ENCODE peak calls at places on chromosome 10, in ten cellular contexts. One of them, this sample, is unnamed. For H3K4me1, the result is how much of the 10 kb centered on the place peaks cover.

GRCh38 chr10:99993994-99994689 is 15.6 kb downstream of the DNMBP start:
- DNase-seq in pancreas: no peak
- DNase-seq in colonic mucosa: peak
- DNase-seq in Panc1: no peak
- DNase-seq in psoas muscle: peak
- DNase-seq in SK-N-SH: no peak
- DNase-seq in adrenal gland: peak
- DNase-seq in CD8-positive, alpha-beta T cell: peak
- DNase-seq in cardiac muscle cell: peak
- DNase-seq in heart right ventricle: peak
- DNase-seq in this sample: peak

GRCh38 chr10:71750124-71750841 is 23.0 kb downstream of the VSIR start:
- DNase-seq in pancreas: no peak
- DNase-seq in colonic mucosa: no peak
- DNase-seq in Panc1: no peak
- DNase-seq in psoas muscle: no peak
- DNase-seq in SK-N-SH: no peak
- DNase-seq in adrenal gland: no peak
- DNase-seq in CD8-positive, alpha-beta T cell: no peak
- DNase-seq in cardiac muscle cell: no peak
- DNase-seq in heart right ventricle: no peak
- DNase-seq in this sample: no peak

GRCh38 chr10:68135922-68136718 is 26.8 kb downstream of the MYPN start:
- DNase-seq in pancreas: no peak
- DNase-seq in colonic mucosa: peak
- DNase-seq in Panc1: peak
- DNase-seq in psoas muscle: no peak
- DNase-seq in SK-N-SH: no peak
- DNase-seq in adrenal gland: peak
- DNase-seq in CD8-positive, alpha-beta T cell: no peak
- DNase-seq in cardiac muscle cell: peak
- DNase-seq in heart right ventricle: peak
- DNase-seq in this sample: no peak

GRCh38 chr10:10847313-10847712 is 170.4 kb upstream of the CELF2 start:
- DNase-seq in pancreas: no peak
- DNase-seq in colonic mucosa: no peak
- DNase-seq in Panc1: no peak
- DNase-seq in psoas muscle: no peak
- DNase-seq in SK-N-SH: no peak
- DNase-seq in adrenal gland: no peak
- DNase-seq in CD8-positive, alpha-beta T cell: no peak
- DNase-seq in cardiac muscle cell: no peak
- DNase-seq in heart right ventricle: no peak
- DNase-seq in this sample: no peak

GRCh38 chr10:3503299-3503698 is 281.7 kb downstream of the KLF6 start:
- DNase-seq in pancreas: no peak
- DNase-seq in colonic mucosa: no peak
- DNase-seq in Panc1: no peak
- DNase-seq in psoas muscle: no peak
- DNase-seq in SK-N-SH: no peak
- DNase-seq in adrenal gland: no peak
- DNase-seq in CD8-positive, alpha-beta T cell: no peak
- DNase-seq in cardiac muscle cell: no peak
- DNase-seq in heart right ventricle: no peak
- DNase-seq in this sample: no peak

GRCh38 chr10:51097546-51097945 is 23.3 kb downstream of the PRKG1 start:
- DNase-seq in pancreas: no peak
- DNase-seq in colonic mucosa: no peak
- DNase-seq in Panc1: no peak
- DNase-seq in psoas muscle: no peak
- DNase-seq in SK-N-SH: no peak
- DNase-seq in adrenal gland: no peak
- DNase-seq in CD8-positive, alpha-beta T cell: no peak
- DNase-seq in cardiac muscle cell: peak
- DNase-seq in heart right ventricle: no peak
- DNase-seq in this sample: no peak

GRCh38 chr10:114306116-114306973 is 67.3 kb downstream of the VWA2 start:
- DNase-seq in pancreas: no peak
- DNase-seq in colonic mucosa: no peak
- DNase-seq in Panc1: peak
- DNase-seq in psoas muscle: no peak
- DNase-seq in SK-N-SH: no peak
- DNase-seq in adrenal gland: no peak
- DNase-seq in CD8-positive, alpha-beta T cell: no peak
- DNase-seq in cardiac muscle cell: peak
- DNase-seq in heart right ventricle: no peak
- DNase-seq in this sample: no peak

GRCh38 chr10:121900443-121901174 is 27.2 kb downstream of the ATE1 start:
- DNase-seq in pancreas: peak
- DNase-seq in colonic mucosa: no peak
- DNase-seq in Panc1: peak
- DNase-seq in psoas muscle: no peak
- DNase-seq in SK-N-SH: peak
- DNase-seq in adrenal gland: peak
- DNase-seq in CD8-positive, alpha-beta T cell: no peak
- DNase-seq in cardiac muscle cell: peak
- DNase-seq in heart right ventricle: peak
- DNase-seq in this sample: no peak

GRCh38 chr10:58943234-58943633 is 233.2 kb upstream of the PHYHIPL start:
- DNase-seq in pancreas: no peak
- DNase-seq in colonic mucosa: no peak
- DNase-seq in Panc1: no peak
- DNase-seq in psoas muscle: no peak
- DNase-seq in SK-N-SH: no peak
- DNase-seq in adrenal gland: no peak
- DNase-seq in CD8-positive, alpha-beta T cell: no peak
- DNase-seq in cardiac muscle cell: no peak
- DNase-seq in heart right ventricle: no peak
- DNase-seq in this sample: no peak

GRCh38 chr10:121112618-121113384 is 261.6 kb downstream of the WDR11 start:
- DNase-seq in pancreas: no peak
- DNase-seq in colonic mucosa: no peak
- DNase-seq in Panc1: no peak
- DNase-seq in psoas muscle: no peak
- DNase-seq in SK-N-SH: no peak
- DNase-seq in adrenal gland: peak
- DNase-seq in CD8-positive, alpha-beta T cell: no peak
- DNase-seq in cardiac muscle cell: peak
- DNase-seq in heart right ventricle: no peak
- DNase-seq in this sample: no peak

GRCh38 chr10:124221356-124222297 is 128.2 kb upstream of the CHST15 start:
- DNase-seq in pancreas: no peak
- DNase-seq in colonic mucosa: no peak
- DNase-seq in Panc1: no peak
- DNase-seq in psoas muscle: no peak
- DNase-seq in SK-N-SH: peak
- DNase-seq in adrenal gland: peak
- DNase-seq in CD8-positive, alpha-beta T cell: no peak
- DNase-seq in cardiac muscle cell: peak
- DNase-seq in heart right ventricle: peak
- DNase-seq in this sample: no peak

GRCh38 chr10:85623758-85624157 is 742.8 kb downstream of the GRID1 start:
- DNase-seq in pancreas: no peak
- DNase-seq in colonic mucosa: no peak
- DNase-seq in Panc1: no peak
- DNase-seq in psoas muscle: no peak
- DNase-seq in SK-N-SH: no peak
- DNase-seq in adrenal gland: no peak
- DNase-seq in CD8-positive, alpha-beta T cell: no peak
- DNase-seq in cardiac muscle cell: no peak
- DNase-seq in heart right ventricle: no peak
- DNase-seq in this sample: no peak
- H3K4me1 ChIP-seq in pancreas: under half
- H3K4me1 ChIP-seq in colonic mucosa: under half
- H3K4me1 ChIP-seq in Panc1: under half
- H3K4me1 ChIP-seq in psoas muscle: under half
- H3K4me1 ChIP-seq in SK-N-SH: under half
- H3K4me1 ChIP-seq in adrenal gland: under half
- H3K4me1 ChIP-seq in CD8-positive, alpha-beta T cell: under half
- H3K4me1 ChIP-seq in cardiac muscle cell: under half
- H3K4me1 ChIP-seq in heart right ventricle: under half
- H3K4me1 ChIP-seq in this sample: under half

DNA sequence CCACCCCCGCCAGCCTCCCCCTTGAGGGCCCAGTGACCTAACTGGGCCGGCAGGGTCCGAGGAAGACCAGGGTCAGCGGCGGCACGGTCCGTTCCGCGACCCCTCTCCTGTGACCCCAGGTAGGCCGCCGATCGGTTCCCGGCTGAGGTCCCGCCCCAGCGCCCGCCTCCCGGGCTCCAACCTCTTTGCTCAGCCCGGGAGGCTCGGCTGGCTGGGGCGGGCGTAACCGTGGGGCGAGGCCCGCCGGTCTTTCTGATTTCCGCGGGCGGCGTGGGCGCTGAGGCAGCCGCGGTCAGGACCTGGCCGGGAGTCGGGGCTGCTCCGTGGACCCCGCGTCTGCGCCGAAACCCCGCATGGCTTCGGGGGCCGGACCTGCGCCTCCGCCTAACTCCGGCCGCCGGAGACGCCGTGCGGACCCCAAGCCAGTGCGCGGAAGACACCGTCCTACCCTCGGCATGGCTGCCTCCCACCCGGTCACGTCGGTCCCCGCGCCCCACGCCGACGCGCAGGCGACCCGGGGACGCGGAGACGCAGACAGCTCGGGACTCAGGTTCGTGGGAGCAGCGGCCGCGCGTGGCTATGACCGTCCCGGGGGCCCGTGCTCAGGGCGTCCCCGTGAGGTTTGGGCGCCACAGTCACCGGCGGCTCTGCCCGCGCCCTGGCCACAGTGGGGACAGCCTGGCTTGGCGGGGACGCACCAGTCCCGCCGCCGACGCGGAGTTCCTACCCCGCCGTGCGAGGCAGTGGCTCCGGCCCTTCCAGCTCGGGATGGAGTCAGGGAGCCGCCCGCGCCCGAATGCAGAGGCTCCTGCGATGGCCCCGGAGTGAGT is 1.0 kb upstream of the VENTX start:
- DNase-seq in pancreas: no peak
- DNase-seq in colonic mucosa: no peak
- DNase-seq in Panc1: no peak
- DNase-seq in psoas muscle: no peak
- DNase-seq in SK-N-SH: no peak
- DNase-seq in adrenal gland: no peak
- DNase-seq in CD8-positive, alpha-beta T cell: no peak
- DNase-seq in cardiac muscle cell: no peak
- DNase-seq in heart right ventricle: no peak
- DNase-seq in this sample: no peak
- H3K4me3 ChIP-seq in pancreas: peak
- H3K4me3 ChIP-seq in colonic mucosa: no peak
- H3K4me3 ChIP-seq in Panc1: peak
- H3K4me3 ChIP-seq in psoas muscle: peak
- H3K4me3 ChIP-seq in SK-N-SH: no peak
- H3K4me3 ChIP-seq in adrenal gland: peak
- H3K4me3 ChIP-seq in CD8-positive, alpha-beta T cell: no peak
- H3K4me3 ChIP-seq in cardiac muscle cell: peak
- H3K4me3 ChIP-seq in heart right ventricle: peak
- H3K4me3 ChIP-seq in this sample: peak

GRCh38 chr10:1369197-1369596 is 313.0 kb downstream of the WDR37 start:
- DNase-seq in pancreas: no peak
- DNase-seq in colonic mucosa: peak
- DNase-seq in Panc1: no peak
- DNase-seq in psoas muscle: no peak
- DNase-seq in SK-N-SH: peak
- DNase-seq in adrenal gland: no peak
- DNase-seq in CD8-positive, alpha-beta T cell: no peak
- DNase-seq in cardiac muscle cell: no peak
- DNase-seq in heart right ventricle: no peak
- DNase-seq in this sample: no peak

GRCh38 chr10:1369665-1370064 is 313.5 kb downstream of the WDR37 start:
- DNase-seq in pancreas: no peak
- DNase-seq in colonic mucosa: peak
- DNase-seq in Panc1: no peak
- DNase-seq in psoas muscle: no peak
- DNase-seq in SK-N-SH: peak
- DNase-seq in adrenal gland: no peak
- DNase-seq in CD8-positive, alpha-beta T cell: no peak
- DNase-seq in cardiac muscle cell: no peak
- DNase-seq in heart right ventricle: no peak
- DNase-seq in this sample: no peak

GRCh38 chr10:1367938-1368697 is 311.9 kb downstream of the WDR37 start:
- DNase-seq in pancreas: no peak
- DNase-seq in colonic mucosa: peak
- DNase-seq in Panc1: no peak
- DNase-seq in psoas muscle: no peak
- DNase-seq in SK-N-SH: peak
- DNase-seq in adrenal gland: no peak
- DNase-seq in CD8-positive, alpha-beta T cell: no peak
- DNase-seq in cardiac muscle cell: no peak
- DNase-seq in heart right ventricle: no peak
- DNase-seq in this sample: no peak

GRCh38 chr10:1370298-1370697 is 314.1 kb downstream of the WDR37 start:
- DNase-seq in pancreas: no peak
- DNase-seq in colonic mucosa: no peak
- DNase-seq in Panc1: no peak
- DNase-seq in psoas muscle: no peak
- DNase-seq in SK-N-SH: no peak
- DNase-seq in adrenal gland: no peak
- DNase-seq in CD8-positive, alpha-beta T cell: no peak
- DNase-seq in cardiac muscle cell: no peak
- DNase-seq in heart right ventricle: no peak
- DNase-seq in this sample: no peak

DNA sequence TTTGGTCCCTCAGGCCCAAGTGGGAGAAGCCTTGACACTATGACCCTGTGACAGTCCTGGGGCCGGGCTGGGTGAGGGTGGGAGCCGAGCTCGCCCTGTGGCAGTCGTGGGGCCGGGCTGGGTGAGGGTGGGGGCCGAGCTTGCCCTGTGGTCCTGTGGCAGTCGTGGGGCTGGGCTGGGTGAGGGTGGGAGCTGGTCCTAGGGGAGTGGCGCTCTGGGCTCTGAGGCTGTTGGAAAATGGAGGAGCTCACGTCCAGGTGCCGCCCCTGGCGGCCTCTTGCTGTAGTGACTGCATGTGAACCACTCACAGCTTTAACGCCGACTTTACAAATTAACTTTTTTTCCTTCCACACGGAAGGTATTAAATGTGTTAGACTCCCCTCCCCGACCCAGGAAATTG is 312.6 kb downstream of the WDR37 start:
- DNase-seq in pancreas: peak
- DNase-seq in colonic mucosa: peak
- DNase-seq in Panc1: no peak
- DNase-seq in psoas muscle: no peak
- DNase-seq in SK-N-SH: peak
- DNase-seq in adrenal gland: peak
- DNase-seq in CD8-positive, alpha-beta T cell: no peak
- DNase-seq in cardiac muscle cell: no peak
- DNase-seq in heart right ventricle: no peak
- DNase-seq in this sample: no peak
- TF ChIP-seq CTCF in pancreas: peak
- TF ChIP-seq CTCF in colonic mucosa: peak
- TF ChIP-seq CTCF in Panc1: peak
- TF ChIP-seq CTCF in psoas muscle: peak
- TF ChIP-seq CTCF in SK-N-SH: no peak
- TF ChIP-seq CTCF in adrenal gland: peak
- TF ChIP-seq CTCF in CD8-positive, alpha-beta T cell: peak
- TF ChIP-seq CTCF in cardiac muscle cell: peak
- TF ChIP-seq CTCF in heart right ventricle: peak
- TF ChIP-seq CTCF in this sample: no peak

GRCh38 chr10:122930140-122930539 is 19.7 kb downstream of the FAM24A start:
- DNase-seq in pancreas: no peak
- DNase-seq in colonic mucosa: no peak
- DNase-seq in Panc1: no peak
- DNase-seq in psoas muscle: no peak
- DNase-seq in SK-N-SH: no peak
- DNase-seq in adrenal gland: no peak
- DNase-seq in CD8-positive, alpha-beta T cell: no peak
- DNase-seq in cardiac muscle cell: no peak
- DNase-seq in heart right ventricle: no peak
- DNase-seq in this sample: no peak

GRCh38 chr10:122931088-122931958 is 20.9 kb downstream of the FAM24A start:
- DNase-seq in pancreas: no peak
- DNase-seq in colonic mucosa: no peak
- DNase-seq in Panc1: no peak
- DNase-seq in psoas muscle: no peak
- DNase-seq in SK-N-SH: no peak
- DNase-seq in adrenal gland: no peak
- DNase-seq in CD8-positive, alpha-beta T cell: no peak
- DNase-seq in cardiac muscle cell: no peak
- DNase-seq in heart right ventricle: no peak
- DNase-seq in this sample: no peak
- H3K4me1 ChIP-seq in pancreas: under half
- H3K4me1 ChIP-seq in colonic mucosa: under half
- H3K4me1 ChIP-seq in Panc1: under half
- H3K4me1 ChIP-seq in psoas muscle: under half
- H3K4me1 ChIP-seq in SK-N-SH: under half
- H3K4me1 ChIP-seq in adrenal gland: under half
- H3K4me1 ChIP-seq in CD8-positive, alpha-beta T cell: under half
- H3K4me1 ChIP-seq in cardiac muscle cell: under half
- H3K4me1 ChIP-seq in heart right ventricle: under half
- H3K4me1 ChIP-seq in this sample: under half